ENCODE peak calls at places on chromosome 12, in seven cellular contexts. C is mesenchymal stem cell, S is IMR-90, W is mesendoderm, L is neuronal stem cell, Y is H1, B is trophoblast cell. X is an unnamed sample.

GRCh38 chr12:107318804-107319535 is 225.6 kb upstream of the CRY1 start:
- DNase-seq in C (peak; percentile 43), S (peak; percentile 51), W (peak; percentile 75), L (peak; percentile 53), Y (peak; percentile 75), B (peak; percentile 13), X (peak; percentile 58)

GRCh38 chr12:5907812-5908211 is 37.2 kb downstream of the ANO2 start:
- DNase-seq in C (no peak), S (no peak), W (no peak), L (no peak), Y (no peak), B (no peak), X (peak; percentile 27)

GRCh38 chr12:114631242-114631641 is 52.7 kb downstream of the TBX3 start:
- DNase-seq in C (no peak), S (no peak), W (no peak), L (no peak), Y (no peak), B (no peak), X (no peak)

GRCh38 chr12:93183940-93184663 is 193.6 kb upstream of the NUDT4 start:
- DNase-seq in C (peak; percentile 43), S (no peak), W (no peak), L (no peak), Y (no peak), B (no peak), X (no peak)

GRCh38 chr12:107131832-107132616 is 38.7 kb upstream of the CRY1 start:
- DNase-seq in C (peak; percentile 53), S (peak; percentile 68), W (peak; percentile 80), L (peak; percentile 71), Y (peak; percentile 50), B (peak; percentile 11), X (peak; percentile 41)

GRCh38 chr12:3655331-3655900 is 97.5 kb downstream of the CRACR2A start:
- DNase-seq in C (peak; percentile 13), S (no peak), W (peak; percentile 64), L (no peak), Y (peak; percentile 72), B (no peak), X (peak; percentile 80)

GRCh38 chr12:29733060-29733459 is 50.7 kb downstream of the TMTC1 start:
- DNase-seq in C (no peak), S (peak; percentile 43), W (no peak), L (no peak), Y (no peak), B (no peak), X (no peak)

GRCh38 chr12:84760091-84760490 is 152.5 kb downstream of the SLC6A15 start:
- DNase-seq in C (no peak), S (no peak), W (no peak), L (no peak), Y (no peak), B (no peak), X (no peak)

GRCh38 chr12:124170756-124171155 is 124.1 kb upstream of the RFLNA start:
- DNase-seq in C (no peak), S (no peak), W (no peak), L (no peak), Y (no peak), B (no peak), X (no peak)

GRCh38 chr12:64077922-64078321 is 144.2 kb downstream of the KICS2 start:
- DNase-seq in C (peak; percentile 33), S (no peak), W (peak; percentile 40), L (no peak), Y (no peak), B (no peak), X (no peak)

GRCh38 chr12:80849367-80849766 is 88.4 kb downstream of the LIN7A start:
- DNase-seq in C (no peak), S (no peak), W (peak; percentile 51), L (no peak), Y (no peak), B (no peak), X (no peak)

GRCh38 chr12:112170376-112170775 is 45.0 kb downstream of the TRAFD1 start:
- DNase-seq in C (no peak), S (no peak), W (no peak), L (no peak), Y (no peak), B (no peak), X (no peak)

GRCh38 chr12:49054096-49054495 is 6.5 kb downstream of the KMT2D start:
- DNase-seq in C (no peak), S (no peak), W (no peak), L (no peak), Y (no peak), B (no peak), X (no peak)

GRCh38 chr12:108340037-108340436 is 926 bp upstream of the CMKLR1 start:
- DNase-seq in C (no peak), S (no peak), W (no peak), L (no peak), Y (no peak), B (no peak), X (no peak)

GRCh38 chr12:119843100-119843499 is 34.0 kb downstream of the CIT start:
- DNase-seq in C (peak; percentile 6), S (peak; percentile 23), W (no peak), L (no peak), Y (no peak), B (no peak), X (no peak)

GRCh38 chr12:132289356-132290202 is 39.8 kb downstream of the GALNT9 start:
- DNase-seq in C (no peak), S (no peak), W (no peak), L (no peak), Y (no peak), B (no peak), X (no peak)

GRCh38 chr12:78787576-78787975 is 77.0 kb upstream of the SYT1 start:
- DNase-seq in C (no peak), S (no peak), W (no peak), L (no peak), Y (no peak), B (no peak), X (no peak)

GRCh38 chr12:3195859-3196483 is 118.8 kb downstream of the TSPAN9 start:
- DNase-seq in C (no peak), S (no peak), W (no peak), L (no peak), Y (no peak), B (no peak), X (no peak)

GRCh38 chr12:116642101-116642500 is 82.9 kb downstream of the MAP1LC3B2 start:
- DNase-seq in C (no peak), S (no peak), W (no peak), L (no peak), Y (no peak), B (no peak), X (no peak)

GRCh38 chr12:25130741-25131188 is 64.2 kb downstream of the DNAI7 start:
- DNase-seq in C (peak; percentile 63), S (peak; percentile 67), W (peak; percentile 26), L (peak; percentile 6), Y (no peak), B (no peak), X (no peak)

GRCh38 chr12:93803408-93803807 is 126.2 kb downstream of the CRADD start:
- DNase-seq in C (no peak), S (peak; percentile 73), W (no peak), L (no peak), Y (no peak), B (no peak), X (no peak)

DNA sequence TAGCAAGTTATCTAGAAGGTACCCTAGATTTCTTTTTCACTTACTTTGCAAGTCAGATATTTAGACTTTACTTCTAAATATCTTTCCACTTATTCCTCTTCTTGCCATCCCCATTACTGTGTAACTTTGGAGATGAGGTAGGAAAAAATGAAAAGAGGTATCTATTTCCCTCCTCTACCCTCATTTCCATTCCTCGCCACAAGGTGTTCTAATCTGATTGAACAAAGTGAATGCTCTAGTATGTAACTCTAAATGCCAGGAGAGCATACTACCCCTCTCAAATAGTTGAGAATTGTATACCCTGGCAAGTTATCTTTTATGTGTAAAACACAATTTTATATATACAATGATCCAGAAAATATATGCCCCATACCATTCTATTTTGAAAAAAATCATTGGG is 1.7 kb upstream of the LDHB start:
- DNase-seq in C (no peak), S (no peak), W (peak; percentile 22), L (no peak), Y (no peak), B (no peak), X (no peak)
- H4K8ac ChIP-seq in C (no peak overlapping the region), S (no peak overlapping the region), W (no peak overlapping the region), L (no peak overlapping the region), Y (no peak overlapping the region), B (no peak overlapping the region), X (no peak overlapping the region)

DNA sequence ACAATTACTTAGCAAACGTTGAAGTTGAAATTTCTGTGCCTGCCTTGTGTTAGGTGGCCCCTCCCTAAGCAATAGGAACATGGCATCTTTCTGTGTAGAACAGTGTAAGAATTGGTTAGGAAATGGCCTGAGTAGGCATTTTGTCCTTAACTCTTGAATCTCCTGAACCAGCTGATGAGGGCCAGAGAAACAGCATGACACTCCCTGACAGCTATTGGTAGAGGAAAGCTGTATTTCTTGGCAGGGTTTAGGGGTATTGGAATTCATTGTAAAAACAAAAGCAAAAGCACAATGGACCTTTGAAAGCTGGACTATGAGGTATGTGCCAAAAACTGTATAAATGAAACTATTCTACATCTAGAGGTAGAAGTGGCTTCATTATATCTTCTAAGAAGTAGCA is 40.6 kb upstream of the LRTM2 start:
- DNase-seq in C (no peak), S (peak; percentile 75), W (no peak), L (no peak), Y (no peak), B (no peak), X (no peak)
- H4K8ac ChIP-seq in C (no peak overlapping the region), S (no peak overlapping the region), W (no peak overlapping the region), L (no peak overlapping the region), Y (no peak overlapping the region), B (no peak overlapping the region), X (no peak overlapping the region)

GRCh38 chr12:125583071-125583470 is 517.8 kb downstream of the AACS start:
- DNase-seq in C (no peak), S (no peak), W (no peak), L (no peak), Y (no peak), B (no peak), X (no peak)

GRCh38 chr12:125577334-125577733 is 512.1 kb downstream of the AACS start:
- DNase-seq in C (no peak), S (no peak), W (no peak), L (no peak), Y (no peak), B (no peak), X (no peak)

DNA sequence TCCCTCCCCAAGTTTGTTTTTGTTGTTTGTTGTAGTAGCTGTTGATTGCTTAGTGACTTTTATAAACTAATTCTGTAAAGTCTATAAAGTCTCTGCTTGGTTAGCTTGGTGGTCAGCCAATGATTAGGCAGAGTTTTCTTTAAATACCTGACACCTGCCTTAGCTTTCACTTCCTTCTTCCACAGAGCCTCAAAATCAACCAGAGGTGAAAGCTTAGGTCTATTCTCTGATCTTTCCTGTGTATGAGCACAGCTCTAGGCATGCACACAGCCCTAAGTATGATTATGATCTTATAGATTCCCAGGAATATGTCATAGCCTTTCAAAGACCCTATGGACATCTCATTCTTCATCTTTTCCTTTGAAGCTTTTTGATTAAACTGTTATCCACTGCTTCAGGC is 514.7 kb downstream of the AACS start:
- DNase-seq in C (no peak), S (no peak), W (no peak), L (no peak), Y (no peak), B (no peak), X (no peak)
- H4K8ac ChIP-seq in C (no peak overlapping the region), S (no peak overlapping the region), W (no peak overlapping the region), L (no peak overlapping the region), Y (no peak overlapping the region), B (no peak overlapping the region), X (no peak overlapping the region)

DNA sequence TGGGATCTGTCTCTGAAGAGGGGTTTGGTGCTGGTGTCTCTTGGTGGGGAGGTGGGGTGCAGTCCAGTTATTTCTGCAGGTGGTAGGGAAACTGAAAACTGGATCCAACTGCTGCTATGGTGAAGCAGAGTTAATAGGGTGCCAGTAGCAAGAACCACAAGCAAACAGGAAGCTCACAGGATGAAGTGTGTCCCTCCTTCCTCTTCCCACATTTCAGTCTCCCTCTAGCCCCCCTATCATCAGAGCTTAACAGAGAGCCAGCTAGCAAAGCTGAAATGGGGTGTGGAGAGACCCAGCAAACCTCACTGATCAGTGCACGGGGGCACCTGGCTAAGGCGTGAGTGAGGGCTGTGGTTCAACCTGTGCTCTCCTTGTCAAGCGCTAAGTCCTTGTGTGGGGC is 69.1 kb upstream of the C12orf71 start:
- DNase-seq in C (no peak), S (no peak), W (no peak), L (no peak), Y (no peak), B (no peak), X (no peak)
- H4K8ac ChIP-seq in C (no peak overlapping the region), S (no peak overlapping the region), W (no peak overlapping the region), L (no peak overlapping the region), Y (no peak overlapping the region), B (no peak overlapping the region), X (no peak overlapping the region)